ENCODE peak calls at places on chromosomes 11 and 22, in five cellular contexts. P, S, M, N and X are unnamed samples.
A peak's percentile ranks its signal among the peaks of the same experiment; 100 is the strongest.

GRCh38 chr22:36386351-36386899 is 1.3 kb downstream of the MYH9 start:
- DNase-seq in P (no peak), S (no peak), M (peak; percentile 43), N (peak; percentile 63), X (no peak)

GRCh38 chr22:36332623-36333331 is 55.0 kb downstream of the MYH9 start:
- DNase-seq in P (no peak), S (no peak), M (peak; percentile 59), N (peak; percentile 59), X (no peak)

GRCh38 chr11:10725114-10725906 is 25.7 kb upstream of the CTR9 start:
- DNase-seq in P (no peak), S (no peak), M (no peak), N (no peak), X (no peak)

GRCh38 chr11:91978747-91979146 is 245.9 kb upstream of the FAT3 start:
- DNase-seq in P (no peak), S (no peak), M (no peak), N (no peak), X (no peak)

GRCh38 chr11:78310500-78310909 is 107.1 kb downstream of the GAB2 start:
- DNase-seq in P (peak; percentile 77), S (no peak), M (no peak), N (peak; percentile 88), X (no peak)

GRCh38 chr11:70399681-70400112 is 1.4 kb downstream of the CTTN start:
- DNase-seq in P (peak; percentile 78), S (peak; percentile 44), M (peak; percentile 90), N (no peak), X (peak; percentile 76)

GRCh38 chr11:66979336-66979980 is 4.4 kb downstream of the C11orf86 start:
- DNase-seq in P (no peak), S (no peak), M (no peak), N (no peak), X (no peak)

GRCh38 chr11:115739878-115740277 is 235.7 kb upstream of the CADM1 start:
- DNase-seq in P (no peak), S (no peak), M (no peak), N (no peak), X (no peak)

GRCh38 chr11:116376547-116376946 is 396.2 kb downstream of the BUD13 start:
- DNase-seq in P (peak; percentile 80), S (no peak), M (no peak), N (no peak), X (no peak)

GRCh38 chr11:66934971-66935779 is 23.0 kb downstream of the PC start:
- DNase-seq in P (no peak), S (peak; percentile 49), M (no peak), N (no peak), X (no peak)

GRCh38 chr11:45091563-45092392 is 54.7 kb upstream of the PRDM11 start:
- DNase-seq in P (no peak), S (no peak), M (peak; percentile 58), N (no peak), X (peak; percentile 93)

GRCh38 chr11:102577182-102577581 is 46.6 kb upstream of the MMP7 start:
- DNase-seq in P (no peak), S (no peak), M (no peak), N (no peak), X (no peak)

DNA sequence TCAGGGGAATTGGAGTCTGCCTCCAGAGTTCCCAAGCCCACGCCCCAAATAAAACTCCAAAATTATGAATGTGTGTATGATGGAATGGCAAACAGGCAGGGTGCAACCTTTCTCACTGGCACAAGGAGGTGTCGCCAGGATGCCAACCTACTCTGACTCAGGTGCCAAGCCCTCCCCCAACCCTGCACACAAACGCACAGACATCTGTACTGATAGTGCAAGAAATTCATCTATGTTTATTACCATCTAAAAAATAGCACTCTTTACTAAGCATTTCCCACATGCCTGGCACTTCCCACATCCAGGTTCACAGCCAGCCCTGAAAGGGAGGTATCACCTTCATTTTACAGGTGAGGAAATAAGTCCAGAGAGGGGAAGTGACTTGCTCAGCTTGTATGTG is 1.2 kb downstream of the PLA2G3 start:
- DNase-seq in P (no peak), S (no peak), M (no peak), N (no peak), X (no peak)
- H3K4me2 ChIP-seq in P (no peak overlapping the region), S (no peak overlapping the region), M (no peak overlapping the region), N (no peak overlapping the region), X (peak overlapping the region; percentile 84)

GRCh38 chr11:65859134-65859811 is 960 bp upstream of the MUS81 start:
- DNase-seq in P (peak; percentile 98), S (peak; percentile 82), M (peak; percentile 99), N (peak; percentile 90), X (peak; percentile 100)
- H3K4me1 ChIP-seq in P (peaks cover 53% of the 10 kb centered on the region), S (peaks cover 14% of the 10 kb centered on the region), M (peaks cover 30% of the 10 kb centered on the region), N (peaks cover 25% of the 10 kb centered on the region), X (peaks cover 11% of the 10 kb centered on the region)

GRCh38 chr11:107071129-107071528 is 52.9 kb upstream of the GUCY1A2 start:
- DNase-seq in P (no peak), S (no peak), M (no peak), N (no peak), X (no peak)

GRCh38 chr11:107078375-107078774 is 60.1 kb upstream of the GUCY1A2 start:
- DNase-seq in P (no peak), S (no peak), M (peak; percentile 3), N (no peak), X (no peak)

DNA sequence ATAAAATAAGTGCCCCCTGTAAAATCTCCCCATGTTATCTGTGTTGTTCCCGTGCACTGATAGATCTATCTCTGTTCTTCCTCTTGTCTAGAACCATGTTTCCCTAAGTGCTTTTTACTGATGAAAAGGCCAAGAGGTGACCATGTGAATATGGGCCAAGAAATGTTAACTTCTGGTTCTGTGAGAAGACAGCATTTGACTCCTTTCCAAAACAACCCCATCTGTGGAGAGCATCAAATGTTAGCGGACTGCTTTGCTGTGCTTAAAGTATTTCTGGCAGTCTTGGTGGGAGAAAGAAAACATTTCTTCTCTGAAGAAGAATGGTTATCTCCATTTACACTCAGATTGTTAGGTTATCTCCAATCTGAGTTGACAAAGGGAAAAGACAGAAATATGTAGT is 58.6 kb upstream of the GUCY1A2 start:
- DNase-seq in P (no peak), S (no peak), M (no peak), N (no peak), X (no peak)
- TF ChIP-seq JUNB in P (no peak), S (no peak), M (no peak), N (no peak), X (no peak)

GRCh38 chr11:973237-973636 is 47.6 kb downstream of the AP2A2 start:
- DNase-seq in P (no peak), S (no peak), M (no peak), N (no peak), X (no peak)
- H3K4me2 ChIP-seq in P (no peak overlapping the region), S (no peak overlapping the region), M (no peak overlapping the region), N (no peak overlapping the region), X (no peak overlapping the region)

DNA sequence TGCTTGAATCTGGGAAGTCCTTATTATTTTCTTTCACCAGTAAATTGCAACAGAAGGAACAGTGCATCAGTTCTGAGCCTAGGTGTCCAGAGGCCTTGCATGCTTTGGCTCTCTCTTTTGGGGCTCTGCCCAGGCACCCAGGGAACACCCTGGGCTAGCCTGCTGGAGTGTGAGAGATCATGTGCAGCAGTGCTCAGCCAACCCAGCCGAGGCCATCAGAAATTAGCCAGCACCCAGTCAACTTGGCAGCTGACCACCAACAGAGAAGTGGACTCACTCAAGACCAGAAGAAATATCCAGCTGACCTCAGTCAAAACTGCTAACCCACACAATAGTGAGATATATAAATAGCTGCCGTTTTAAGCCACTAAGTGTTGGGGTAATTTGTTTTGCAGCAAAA is 11.2 kb upstream of the P4HA3 start:
- DNase-seq in P (no peak), S (no peak), M (no peak), N (no peak), X (no peak)
- H3K4me1 ChIP-seq in P (no peaks in the 10 kb centered on the region), S (no peaks in the 10 kb centered on the region), M (peaks cover 26% of the 10 kb centered on the region), N (no peaks in the 10 kb centered on the region), X (no peaks in the 10 kb centered on the region)

GRCh38 chr11:112277937-112278336 is 17.3 kb upstream of the PLET1 start:
- DNase-seq in P (peak; percentile 29), S (no peak), M (no peak), N (no peak), X (no peak)
- TF ChIP-seq JUNB in P (no peak), S (no peak), M (no peak), N (no peak), X (no peak)

GRCh38 chr22:40019681-40020080 is 24.9 kb downstream of the FAM83F start:
- DNase-seq in P (no peak), S (no peak), M (no peak), N (no peak), X (no peak)
- H3K4me2 ChIP-seq in P (no peak overlapping the region), S (no peak overlapping the region), M (no peak overlapping the region), N (no peak overlapping the region), X (no peak overlapping the region)